ENCODE peak calls at places on chromosomes 1 and 21, in four cellular contexts. Y is A549, J is K562, M is HepG2. H is an unnamed sample.

GRCh38 chr1:85320371-85321131 is 44.1 kb upstream of the BCL10 start:
- DNase-seq in Y (peak), J (no peak), M (no peak), H (no peak)

GRCh38 chr1:184222561-184223157 is 164.2 kb upstream of the C1orf21 start:
- DNase-seq in M (peak), Y (peak), J (peak), H (peak)

GRCh38 chr1:228267962-228268890 is 60.4 kb downstream of the OBSCN start:
- DNase-seq in Y (no peak), J (no peak), M (no peak), H (no peak)

GRCh38 chr1:107140703-107141490 is at the start of gene NTNG1:
- DNase-seq in Y (no peak), M (no peak), J (no peak), H (peak)

GRCh38 chr1:19038732-19039131 is 82.3 kb upstream of the IFFO2 start:
- DNase-seq in Y (no peak), J (no peak), M (no peak), H (no peak)

GRCh38 chr1:95146637-95147036 is 29.5 kb downstream of the TLCD4 start:
- DNase-seq in J (no peak), M (no peak), Y (no peak), H (no peak)

GRCh38 chr21:18155508-18156193 is 89.0 kb upstream of the CHODL start:
- DNase-seq in Y (no peak), J (no peak), M (no peak), H (no peak)

GRCh38 chr1:36223373-36223995 is 759 bp upstream of the THRAP3 start:
- DNase-seq in M (no peak), J (peak), Y (peak), H (no peak)

GRCh38 chr1:67997746-67998145 is 52.7 kb downstream of the DIRAS3 start:
- DNase-seq in J (no peak), Y (no peak), M (no peak), H (no peak)

GRCh38 chr21:44399151-44399954 is 45.9 kb downstream of the TRPM2 start:
- DNase-seq in M (no peak), J (no peak), Y (no peak), H (no peak)

GRCh38 chr1:173596097-173596825 is 6.6 kb downstream of the SLC9C2 start:
- DNase-seq in M (no peak), J (no peak), Y (no peak), H (no peak)

DNA sequence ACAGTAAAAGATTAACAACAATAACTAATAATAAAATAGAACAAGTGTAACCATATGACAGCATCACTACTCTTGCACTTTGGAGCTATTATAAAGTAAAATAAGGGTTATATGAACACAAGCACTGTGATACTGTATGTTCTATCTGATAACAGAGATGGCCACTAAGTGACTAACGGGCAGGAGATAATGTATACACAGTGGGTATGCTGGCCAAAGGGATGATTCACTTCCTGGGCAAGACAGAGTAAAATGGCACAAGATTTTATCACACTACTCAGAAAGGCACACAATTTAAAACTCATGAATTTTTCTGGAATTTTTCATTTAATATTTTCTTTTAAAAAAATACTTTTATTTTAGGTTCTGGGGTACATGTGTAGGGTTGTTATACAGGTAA is 12.3 kb downstream of the SLC9C2 start:
- DNase-seq in J (no peak), Y (peak), M (no peak), H (no peak)
- TF ChIP-seq USF2 in J (no peak), Y (no peak), M (no peak), H (no peak)

GRCh38 chr1:165259236-165259635 is 97.3 kb downstream of the LMX1A start:
- DNase-seq in Y (no peak), J (no peak), M (peak), H (no peak)
- TF ChIP-seq HMGXB4 in Y (no peak), J (no peak), M (no peak), H (no peak)

GRCh38 chr1:31101147-31101502 is 35.6 kb upstream of the PUM1 start:
- DNase-seq in Y (no peak), M (peak), J (peak), H (no peak)

GRCh38 chr1:31099283-31100063 is 34.0 kb upstream of the PUM1 start:
- DNase-seq in M (peak), J (no peak), Y (peak), H (no peak)

GRCh38 chr1:31095985-31096384 is 30.5 kb upstream of the PUM1 start:
- DNase-seq in Y (no peak), M (no peak), J (no peak), H (no peak)

GRCh38 chr1:31095298-31095981 is 29.9 kb upstream of the PUM1 start:
- DNase-seq in Y (no peak), J (no peak), M (no peak), H (no peak)
- TF ChIP-seq USF2 in Y (no peak), J (no peak), M (no peak), H (no peak)

DNA sequence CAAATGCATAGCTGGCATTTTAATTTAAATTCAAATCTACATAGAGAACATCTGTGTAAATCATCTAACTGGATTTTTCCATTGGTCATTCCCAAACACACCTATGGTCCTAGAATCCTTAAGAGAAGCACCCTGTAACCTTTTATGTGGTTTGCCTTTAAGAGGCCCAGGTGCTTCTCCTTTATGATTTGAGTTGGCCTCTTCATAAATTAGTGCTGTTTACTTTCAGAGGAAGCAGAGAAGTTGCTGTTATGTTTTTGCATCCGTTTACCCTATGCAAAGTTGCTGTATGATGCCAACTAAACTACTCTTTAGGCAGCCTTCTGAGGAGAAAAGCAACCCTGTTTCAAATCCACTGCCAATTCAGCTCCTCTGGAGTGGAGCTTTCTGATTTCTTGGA is 193.8 kb downstream of the HS2ST1 start:
- DNase-seq in J (no peak), M (no peak), Y (no peak), H (no peak)
- TF ChIP-seq HMGXB4 in J (no peak), M (no peak), Y (no peak), H (no peak)

GRCh38 chr1:221664253-221664652 is 77.6 kb downstream of the DUSP10 start:
- DNase-seq in J (no peak), Y (no peak), M (no peak), H (no peak)

GRCh38 chr1:221667504-221667903 is 74.4 kb downstream of the DUSP10 start:
- DNase-seq in J (no peak), Y (peak), M (no peak), H (no peak)

GRCh38 chr1:221663321-221663720 is 78.6 kb downstream of the DUSP10 start:
- DNase-seq in M (no peak), Y (no peak), J (no peak), H (no peak)
- TF ChIP-seq USF2 in M (no peak), Y (no peak), J (no peak), H (no peak)